ENCODE peak calls at places on chromosomes 3 and 15, in six cellular contexts. N is K562; X is MM.1S; G is GM10248; B is neural progenitor cell; M is CD8-positive, alpha-beta T cell. J is an unnamed sample.
A peak's percentile ranks its signal among the peaks of the same experiment; 100 is the strongest.

GRCh38 chr15:89139613-89140499 is 51.6 kb downstream of the ABHD2 start:
- DNase-seq in G (no peak), M (no peak), B (peak; percentile 31), N (no peak), X (no peak), J (no peak)

GRCh38 chr15:58410353-58410752 is 21.4 kb upstream of the LIPC start:
- DNase-seq in B (no peak), M (peak; percentile 30), X (no peak), G (peak; percentile 24), N (peak; percentile 48), J (peak; percentile 2)

GRCh38 chr3:59245879-59246501 is 196.2 kb upstream of the CFAP20DC start:
- DNase-seq in B (peak; percentile 9), M (no peak), G (no peak), X (no peak), N (peak; percentile 3), J (no peak)

GRCh38 chr3:28191363-28191762 is 50.1 kb upstream of the CMC1 start:
- DNase-seq in G (no peak), N (no peak), B (no peak), M (no peak), X (no peak), J (no peak)

GRCh38 chr15:71577071-71577470 is 233.3 kb upstream of the NR2E3 start:
- DNase-seq in N (no peak), M (no peak), G (no peak), B (no peak), X (no peak), J (no peak)

GRCh38 chr3:145807990-145808389 is 353.0 kb downstream of the PLOD2 start:
- DNase-seq in G (no peak), X (no peak), N (no peak), M (no peak), B (peak; percentile 29), J (no peak)

GRCh38 chr3:138348950-138349739 is 766 bp downstream of the MRAS start:
- DNase-seq in N (peak; percentile 18), M (no peak), B (peak; percentile 50), X (no peak), G (no peak), J (no peak)

GRCh38 chr15:88428805-88429605 is 38.2 kb downstream of the MRPL46 start:
- DNase-seq in N (no peak), M (no peak), X (no peak), B (no peak), G (no peak), J (no peak)

GRCh38 chr15:84715442-84716035 is 400 bp downstream of the SEC11A start:
- DNase-seq in M (peak; percentile 25), N (peak; percentile 54), B (peak; percentile 53), G (no peak), X (peak; percentile 27), J (peak; percentile 7)

GRCh38 chr3:126146034-126146433 is 34.4 kb downstream of the ALDH1L1 start:
- DNase-seq in N (no peak), G (no peak), B (no peak), X (no peak), M (peak; percentile 2), J (no peak)

GRCh38 chr3:64295594-64295993 is 70.3 kb upstream of the PRICKLE2 start:
- DNase-seq in G (no peak), N (no peak), B (no peak), M (no peak), X (no peak), J (no peak)

GRCh38 chr3:12824299-12824698 is 17.1 kb downstream of the RPL32 start:
- DNase-seq in X (no peak), N (no peak), B (no peak), G (no peak), M (no peak), J (no peak)

GRCh38 chr3:12818773-12819172 is 22.3 kb downstream of the CAND2 start:
- DNase-seq in G (no peak), X (no peak), N (no peak), M (no peak), B (no peak), J (no peak)

GRCh38 chr3:12817341-12817705 is 20.8 kb downstream of the CAND2 start:
- DNase-seq in G (no peak), B (no peak), M (no peak), X (no peak), N (no peak), J (no peak)

GRCh38 chr3:12818273-12818672 is 21.8 kb downstream of the CAND2 start:
- DNase-seq in M (no peak), G (no peak), X (no peak), N (no peak), B (no peak), J (no peak)

DNA sequence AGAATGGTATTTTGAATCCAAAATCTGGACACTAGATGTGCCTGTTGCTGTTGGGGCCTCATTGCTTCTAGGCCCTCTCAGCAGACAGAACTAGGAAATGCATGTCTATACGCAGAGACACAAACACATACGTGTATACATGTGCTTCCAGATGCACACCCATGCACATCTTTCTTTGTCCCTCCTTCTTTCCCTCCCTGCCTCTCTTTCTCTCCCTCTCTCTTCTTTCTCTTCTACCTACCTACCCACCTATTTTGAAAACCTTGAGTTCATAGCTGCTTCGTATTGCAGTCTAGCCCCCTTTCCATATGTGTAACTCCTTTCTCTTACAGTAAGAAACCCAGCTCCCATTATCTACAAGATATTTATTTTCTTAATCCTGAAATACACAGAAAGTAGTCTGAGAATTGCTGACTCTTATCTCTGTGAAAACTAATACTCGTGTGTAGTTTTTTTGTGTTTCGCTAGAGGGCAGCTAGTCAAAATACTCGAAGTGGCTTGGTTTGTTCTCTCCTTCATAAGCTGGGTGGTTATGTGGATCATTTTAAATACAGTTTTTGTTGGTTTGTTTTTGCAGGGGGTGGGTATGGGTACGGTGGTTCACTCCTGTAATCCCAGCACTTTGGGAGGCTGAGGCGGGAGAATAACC is 18.5 kb downstream of the RPL32 start:
- DNase-seq in G (no peak), B (no peak), M (no peak), N (peak; percentile 64), X (peak; percentile 68), J (no peak)
- TF ChIP-seq CTCF in G (no peak), B (peak; percentile 46), M (no peak), N (peak; percentile 74), X (peak; percentile 54), J (no peak)

GRCh38 chr3:139506792-139507191 is 30.5 kb upstream of the RBP2 start:
- DNase-seq in G (no peak), X (no peak), M (no peak), B (peak; percentile 12), N (peak; percentile 13), J (no peak)
- TF ChIP-seq CTCF in G (no peak), X (no peak), M (no peak), B (peak; percentile 5), N (peak; percentile 41), J (no peak)

DNA sequence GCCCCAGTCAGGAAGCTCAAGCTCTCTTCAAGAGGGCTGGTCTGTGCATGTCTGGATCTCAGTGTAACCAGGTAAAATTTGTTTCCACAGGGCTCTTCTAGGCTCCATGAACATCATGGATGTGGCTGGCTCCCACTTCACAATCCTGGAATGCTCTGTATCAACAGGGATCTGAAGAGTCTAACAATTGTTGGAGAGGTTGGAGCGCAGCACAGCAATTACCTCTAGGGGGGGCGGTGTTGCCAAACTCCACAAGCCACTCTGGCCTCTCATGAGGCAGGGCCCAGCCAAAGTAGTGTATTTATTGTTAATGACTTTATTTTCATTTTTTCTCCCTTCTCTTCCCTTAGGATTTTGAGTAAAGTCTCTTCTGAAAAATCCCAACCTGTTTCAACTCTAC is 6.1 kb upstream of the EIF2B5 start:
- DNase-seq in M (no peak), X (peak; percentile 51), N (peak; percentile 69), G (peak; percentile 34), B (peak; percentile 72), J (no peak)
- TF ChIP-seq CTCF in M (peak; percentile 13), X (peak; percentile 65), N (peak; percentile 74), G (peak; percentile 54), B (peak; percentile 60), J (no peak)

GRCh38 chr15:65621638-65622037 is at the start of gene SLC24A1:
- DNase-seq in M (no peak), X (no peak), N (no peak), G (no peak), B (no peak), J (no peak)

GRCh38 chr15:65623103-65623502 is 1.4 kb downstream of the SLC24A1 start:
- DNase-seq in M (no peak), G (no peak), X (no peak), N (no peak), B (no peak), J (no peak)

GRCh38 chr15:65619636-65620290 is 2.0 kb upstream of the SLC24A1 start:
- DNase-seq in G (no peak), X (no peak), M (no peak), N (no peak), B (no peak), J (no peak)

GRCh38 chr15:65618575-65619109 is 3.1 kb upstream of the SLC24A1 start:
- DNase-seq in N (no peak), X (no peak), M (no peak), B (no peak), G (no peak), J (no peak)

DNA sequence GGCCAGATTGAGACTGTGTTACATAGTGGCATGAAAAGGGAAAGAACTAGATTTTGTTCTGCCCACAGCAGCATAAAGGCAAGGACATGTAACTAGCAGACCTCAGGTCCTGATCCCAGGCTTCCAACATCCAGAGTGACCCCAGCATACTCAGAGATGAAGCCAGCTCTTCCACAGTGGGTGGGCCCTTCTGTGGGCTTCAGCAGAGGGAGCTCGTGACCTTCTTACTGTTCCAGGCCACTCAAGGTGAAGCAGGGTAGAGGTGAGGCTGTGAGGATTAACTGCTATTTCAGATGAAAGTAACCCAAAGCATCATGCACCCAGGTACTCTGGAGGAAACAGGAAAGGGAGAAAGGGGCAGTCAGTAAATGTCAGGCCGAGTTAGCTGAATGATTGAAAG is 905 bp upstream of the SLC24A1 start:
- DNase-seq in X (no peak), M (no peak), N (no peak), G (no peak), B (no peak), J (no peak)
- TF ChIP-seq CTCF in X (no peak), M (no peak), N (peak; percentile 21), G (no peak), B (no peak), J (no peak)

DNA sequence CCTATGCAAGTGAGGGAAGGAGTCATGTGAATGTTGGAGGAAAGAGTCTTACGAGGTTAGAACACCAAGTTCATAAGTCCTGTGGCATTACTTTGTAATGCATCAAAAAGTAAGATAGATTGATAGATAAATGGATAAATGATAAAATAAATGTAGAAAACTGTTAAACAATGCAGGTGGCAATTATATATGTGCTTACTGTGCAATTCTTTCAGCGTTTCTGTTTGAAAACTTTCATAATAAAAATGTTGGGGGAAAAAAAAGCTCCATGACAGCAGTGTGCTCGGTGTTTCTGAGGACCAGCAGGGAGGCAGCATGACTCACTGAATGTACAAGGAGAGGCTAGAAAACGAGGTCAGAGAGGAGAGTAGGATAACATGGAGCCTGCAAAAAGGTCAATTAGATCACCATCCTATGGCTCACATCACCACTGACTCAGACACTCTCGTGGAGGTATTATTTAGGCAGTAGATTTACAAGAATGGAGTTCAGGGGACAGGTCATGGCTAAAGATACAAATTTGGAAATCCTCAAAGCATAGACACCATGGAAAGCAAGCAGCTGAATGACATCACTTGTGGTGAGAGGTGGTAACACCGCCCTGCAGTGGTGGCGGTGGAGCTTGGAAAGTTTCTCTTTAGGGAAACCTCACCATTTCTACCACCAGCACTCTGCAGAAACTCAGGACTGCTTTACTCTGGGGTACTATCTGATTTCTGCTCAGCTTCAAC is 219.8 kb downstream of the CTNNB1 start:
- DNase-seq in G (peak; percentile 10), X (no peak), B (peak; percentile 4), N (peak; percentile 3), M (no peak), J (no peak)
- TF ChIP-seq CTCF in G (no peak), X (no peak), B (no peak), N (no peak), M (no peak), J (no peak)